ENCODE peak calls at places on chromosomes 11 and 22, in eight cellular contexts. M is HCT116, R is adrenal gland, L is SJSA1, V is BJ, Z is AG04450, A is ovary, S is heart right ventricle. O is an unnamed sample. For H3K27me3, the result is how much of the 10 kb centered on the place peaks cover.

GRCh38 chr11:128285313-128285712 is 302.0 kb downstream of the ETS1 start:
- DNase-seq in M (no peak), R (no peak), L (no peak), V (no peak), Z (no peak), A (no peak), S (no peak), O (no peak)

GRCh38 chr11:104332110-104332509 is 168.2 kb upstream of the PDGFD start:
- DNase-seq in M (peak), R (no peak), L (no peak), V (no peak), Z (no peak), A (no peak), S (no peak), O (no peak)

GRCh38 chr11:13440100-13440855 is 22.7 kb downstream of the BTBD10 start:
- DNase-seq in M (peak), R (peak), L (peak), V (peak), Z (peak), A (peak), S (no peak), O (peak)

GRCh38 chr11:88335284-88335683 is 2.3 kb downstream of the CTSC start:
- DNase-seq in M (no peak), R (no peak), L (no peak), V (no peak), Z (no peak), A (no peak), S (no peak), O (no peak)

GRCh38 chr22:23478175-23478574 is 101.9 kb downstream of the IGLL1 start:
- DNase-seq in M (no peak), R (no peak), L (no peak), V (no peak), Z (no peak), A (no peak), S (no peak), O (no peak)

GRCh38 chr22:47337161-47337621 is 574.7 kb downstream of the TBC1D22A start:
- DNase-seq in M (peak), R (peak), L (peak), V (peak), Z (peak), A (peak), S (no peak), O (peak)

GRCh38 chr11:19777342-19778102 is 64.9 kb downstream of the NAV2 start:
- DNase-seq in M (no peak), R (peak), L (peak), V (no peak), Z (peak), A (no peak), S (no peak), O (peak)

GRCh38 chr11:2036863-2037486 is 39.3 kb upstream of the H19 start:
- DNase-seq in M (no peak), R (no peak), L (no peak), V (no peak), Z (no peak), A (no peak), S (no peak), O (no peak)

GRCh38 chr11:130636672-130637463 is 188.4 kb downstream of the ADAMTS15 start:
- DNase-seq in M (peak), R (no peak), L (peak), V (peak), Z (no peak), A (no peak), S (no peak), O (peak)

GRCh38 chr11:79437981-79438630 is 2.7 kb downstream of the TENM4 start:
- DNase-seq in M (no peak), R (peak), L (no peak), V (no peak), Z (no peak), A (peak), S (no peak), O (no peak)

GRCh38 chr22:29031236-29031982 is 30.2 kb downstream of the C22orf31 start:
- DNase-seq in M (peak), R (peak), L (peak), V (peak), Z (peak), A (peak), S (peak), O (peak)

GRCh38 chr11:74570266-74571061 is 21.9 kb upstream of the POLD3 start:
- DNase-seq in M (peak), R (peak), L (no peak), V (no peak), Z (no peak), A (no peak), S (no peak), O (no peak)

GRCh38 chr11:19368726-19369364 is 128.1 kb upstream of the E2F8 start:
- DNase-seq in M (no peak), R (no peak), L (no peak), V (no peak), Z (no peak), A (no peak), S (no peak), O (no peak)

GRCh38 chr22:24189249-24190158 is 8.2 kb downstream of the SUSD2 start:
- DNase-seq in M (no peak), R (peak), L (peak), V (no peak), Z (peak), A (peak), S (peak), O (no peak)

GRCh38 chr11:105935791-105936190 is 86.2 kb downstream of the MSANTD4 start:
- DNase-seq in M (peak), R (no peak), L (peak), V (peak), Z (no peak), A (no peak), S (no peak), O (peak)

GRCh38 chr11:32090774-32091370 is at the start of gene RCN1:
- DNase-seq in M (no peak), R (peak), L (peak), V (no peak), Z (peak), A (peak), S (peak), O (no peak)

GRCh38 chr11:28257761-28258160 is 149.6 kb downstream of the METTL15 start:
- DNase-seq in M (no peak), R (no peak), L (no peak), V (no peak), Z (no peak), A (no peak), S (no peak), O (no peak)

GRCh38 chr11:64603411-64604110 is 12.5 kb downstream of the SLC22A12 start:
- DNase-seq in M (no peak), R (no peak), L (no peak), V (no peak), Z (no peak), A (no peak), S (no peak), O (no peak)

GRCh38 chr11:67354314-67355022 is 1.1 kb upstream of the POLD4 start:
- DNase-seq in M (peak), R (peak), L (peak), V (peak), Z (peak), A (peak), S (peak), O (peak)

GRCh38 chr22:36611241-36611976 is 82.4 kb upstream of the EIF3D start:
- DNase-seq in M (no peak), R (no peak), L (no peak), V (no peak), Z (no peak), A (no peak), S (no peak), O (no peak)

GRCh38 chr22:32020117-32020516 is 22.9 kb upstream of the SLC5A1 start:
- DNase-seq in M (peak), R (no peak), L (no peak), V (no peak), Z (peak), A (no peak), S (no peak), O (peak)

DNA sequence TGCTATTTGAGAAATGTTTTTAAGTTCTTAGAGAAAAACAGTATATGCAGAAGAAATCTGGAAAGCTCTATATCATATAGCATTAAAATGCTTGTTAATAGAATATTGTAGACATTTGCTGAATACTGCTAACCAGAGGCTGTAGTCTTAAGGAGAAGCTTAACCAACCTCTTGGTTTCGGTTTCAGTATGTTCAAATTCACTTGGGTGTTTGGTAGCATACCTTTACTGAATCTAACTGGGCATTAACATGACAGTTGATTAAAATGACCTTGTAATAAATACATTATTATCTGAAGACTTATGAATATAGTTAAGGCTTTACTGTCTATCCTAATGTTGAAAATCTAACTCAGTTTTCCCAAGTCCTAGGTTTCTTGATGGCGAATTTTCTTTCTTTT is 5.4 kb downstream of the PCF11 start:
- DNase-seq in M (no peak), R (no peak), L (no peak), V (no peak), Z (no peak), A (no peak), S (no peak), O (no peak)
- H3K4me3 ChIP-seq in M (no peak), R (no peak), L (no peak), V (no peak), Z (no peak), A (no peak), S (no peak), O (no peak)

DNA sequence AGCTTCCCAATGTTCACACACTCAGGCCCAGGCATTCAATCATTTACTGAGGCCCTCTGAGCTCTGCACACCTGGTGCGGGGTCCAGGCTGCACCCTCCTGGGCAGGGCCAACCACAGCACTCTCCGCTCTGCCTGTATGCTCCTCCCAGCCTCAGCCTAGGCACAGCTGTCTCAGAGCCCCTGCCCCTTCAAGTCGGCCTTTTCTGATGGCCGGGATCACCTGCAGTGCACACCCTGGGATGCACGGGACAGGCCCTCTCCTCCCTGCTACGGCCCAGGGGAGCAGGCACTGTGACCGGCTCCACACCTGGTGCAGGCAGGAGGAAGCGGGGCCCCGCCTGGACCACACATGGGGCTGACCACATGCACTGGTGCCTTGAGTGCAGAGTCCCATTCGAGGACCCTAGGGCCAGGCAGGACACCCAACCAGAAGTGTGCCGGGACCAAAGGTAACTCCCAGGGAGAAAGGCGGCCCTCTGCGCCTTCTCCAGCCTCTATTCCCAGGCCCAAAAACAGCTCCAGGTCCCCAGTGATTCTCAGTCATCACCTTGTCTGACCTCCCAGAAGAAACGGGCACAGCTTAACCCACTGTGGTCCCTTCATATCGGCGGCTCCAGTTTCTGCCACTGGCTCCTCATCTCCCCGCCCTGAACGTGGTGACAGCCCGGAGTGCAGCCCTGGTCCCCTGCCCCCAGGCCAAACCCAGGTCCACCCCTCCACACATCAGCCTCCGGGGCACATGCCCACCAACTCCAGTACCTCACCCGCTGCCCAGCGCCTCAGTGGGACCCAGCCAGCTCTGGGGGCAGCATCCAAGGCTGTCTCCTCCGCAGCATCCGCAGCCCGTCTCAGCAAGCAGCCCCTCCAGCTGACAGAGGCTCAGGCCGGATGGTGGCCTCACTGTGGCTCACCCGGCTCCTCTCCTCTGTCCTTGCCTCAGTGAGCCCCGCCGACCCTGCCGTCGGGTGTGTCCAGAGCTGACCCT is 17.5 kb downstream of the SULT4A1 start:
- DNase-seq in M (no peak), R (no peak), L (no peak), V (no peak), Z (no peak), A (no peak), S (no peak), O (no peak)
- H3K27me3 ChIP-seq in M (under half), R (under half), L (under half), V (under half), Z (under half), A (under half), S (under half), O (under half)

GRCh38 chr11:116930586-116930985 is 93.2 kb upstream of the APOA1 start:
- DNase-seq in M (no peak), R (no peak), L (no peak), V (no peak), Z (no peak), A (no peak), S (no peak), O (no peak)
- H3K4me3 ChIP-seq in M (no peak), R (no peak), L (no peak), V (no peak), Z (peak), A (no peak), S (peak), O (no peak)

GRCh38 chr22:48504519-48505140 is 1323.0 kb downstream of the BRD1 start:
- DNase-seq in M (no peak), R (no peak), L (no peak), V (no peak), Z (no peak), A (no peak), S (no peak), O (no peak)
- H3K27me3 ChIP-seq in M (under half), R (under half), L (under half), V (under half), Z (under half), A (under half), S (half or more), O (under half)

DNA sequence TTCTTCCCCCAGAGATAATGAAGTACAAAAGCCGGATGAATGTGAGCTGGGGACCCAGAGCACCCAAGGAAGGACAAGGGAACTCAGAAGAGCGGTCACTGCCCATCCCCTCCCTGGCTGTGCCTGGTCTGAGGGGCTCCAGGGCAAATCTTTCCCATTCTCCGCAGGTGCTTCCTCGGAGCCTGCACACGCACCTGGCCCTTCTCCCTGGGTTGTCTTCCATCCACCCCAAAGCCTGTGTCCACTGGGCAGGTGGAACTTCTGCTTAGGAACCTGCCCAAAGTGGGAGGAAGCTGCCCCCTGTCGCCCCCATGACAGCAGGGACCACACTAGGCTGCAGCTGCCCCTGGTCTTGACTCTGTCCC is 121.0 kb upstream of the FGF3 start:
- DNase-seq in M (no peak), R (no peak), L (no peak), V (no peak), Z (no peak), A (no peak), S (no peak), O (no peak)
- H3K4me3 ChIP-seq in M (no peak), R (no peak), L (no peak), V (no peak), Z (no peak), A (no peak), S (no peak), O (no peak)

GRCh38 chr11:120696597-120696996 is 185.0 kb downstream of the GRIK4 start:
- DNase-seq in M (no peak), R (no peak), L (no peak), V (no peak), Z (no peak), A (no peak), S (no peak), O (no peak)
- H3K27me3 ChIP-seq in M (under half), R (under half), L (under half), V (under half), Z (under half), A (under half), S (under half), O (under half)